ENCODE peak calls at places on chromosome 3, in eight cellular contexts. One of them, this sample, is unnamed.

GRCh38 chr3:179589143-179589542 is 15.3 kb downstream of the MRPL47 start:
- DNase-seq in endothelial cell of umbilical vein: peak; percentile 36
- DNase-seq in NCI-H345: no peak
- DNase-seq in kidney tubule cell: peak; percentile 33
- DNase-seq in thyroid gland: no peak
- DNase-seq in nucleus accumbens: no peak
- DNase-seq in effector memory CD4-positive, alpha-beta T cell: no peak
- DNase-seq in dorsolateral prefrontal cortex: no peak
- DNase-seq in this sample: no peak

GRCh38 chr3:73073091-73073707 is 11.7 kb downstream of the EBLN2 start:
- DNase-seq in endothelial cell of umbilical vein: no peak
- DNase-seq in NCI-H345: no peak
- DNase-seq in kidney tubule cell: no peak
- DNase-seq in thyroid gland: no peak
- DNase-seq in nucleus accumbens: no peak
- DNase-seq in effector memory CD4-positive, alpha-beta T cell: no peak
- DNase-seq in dorsolateral prefrontal cortex: no peak
- DNase-seq in this sample: no peak

GRCh38 chr3:177337548-177338331 is 140.5 kb upstream of the TBL1XR1 start:
- DNase-seq in endothelial cell of umbilical vein: no peak
- DNase-seq in NCI-H345: no peak
- DNase-seq in kidney tubule cell: peak; percentile 79
- DNase-seq in thyroid gland: no peak
- DNase-seq in nucleus accumbens: no peak
- DNase-seq in effector memory CD4-positive, alpha-beta T cell: peak; percentile 10
- DNase-seq in dorsolateral prefrontal cortex: no peak
- DNase-seq in this sample: peak; percentile 88

GRCh38 chr3:170132335-170132734 is 49.2 kb downstream of the PHC3 start:
- DNase-seq in endothelial cell of umbilical vein: no peak
- DNase-seq in NCI-H345: no peak
- DNase-seq in kidney tubule cell: no peak
- DNase-seq in thyroid gland: no peak
- DNase-seq in nucleus accumbens: no peak
- DNase-seq in effector memory CD4-positive, alpha-beta T cell: no peak
- DNase-seq in dorsolateral prefrontal cortex: no peak
- DNase-seq in this sample: peak; percentile 42

GRCh38 chr3:69086133-69086722 is 1.5 kb downstream of the ARL6IP5 start:
- DNase-seq in endothelial cell of umbilical vein: peak; percentile 96
- DNase-seq in NCI-H345: peak; percentile 74
- DNase-seq in kidney tubule cell: peak; percentile 96
- DNase-seq in thyroid gland: peak; percentile 80
- DNase-seq in nucleus accumbens: peak; percentile 78
- DNase-seq in effector memory CD4-positive, alpha-beta T cell: peak; percentile 48
- DNase-seq in dorsolateral prefrontal cortex: peak; percentile 80
- DNase-seq in this sample: peak; percentile 98

GRCh38 chr3:101184111-101184510 is 136.3 kb downstream of the IMPG2 start:
- DNase-seq in endothelial cell of umbilical vein: no peak
- DNase-seq in NCI-H345: no peak
- DNase-seq in kidney tubule cell: peak; percentile 30
- DNase-seq in thyroid gland: no peak
- DNase-seq in nucleus accumbens: no peak
- DNase-seq in effector memory CD4-positive, alpha-beta T cell: no peak
- DNase-seq in dorsolateral prefrontal cortex: no peak
- DNase-seq in this sample: no peak

GRCh38 chr3:24523988-24524727 is 29.5 kb upstream of the THRB start:
- DNase-seq in endothelial cell of umbilical vein: peak; percentile 11
- DNase-seq in NCI-H345: no peak
- DNase-seq in kidney tubule cell: peak; percentile 69
- DNase-seq in thyroid gland: no peak
- DNase-seq in nucleus accumbens: no peak
- DNase-seq in effector memory CD4-positive, alpha-beta T cell: no peak
- DNase-seq in dorsolateral prefrontal cortex: no peak
- DNase-seq in this sample: no peak

GRCh38 chr3:4019509-4019908 is 220.3 kb downstream of the LRRN1 start:
- DNase-seq in endothelial cell of umbilical vein: no peak
- DNase-seq in NCI-H345: no peak
- DNase-seq in kidney tubule cell: no peak
- DNase-seq in thyroid gland: no peak
- DNase-seq in nucleus accumbens: no peak
- DNase-seq in effector memory CD4-positive, alpha-beta T cell: no peak
- DNase-seq in dorsolateral prefrontal cortex: no peak
- DNase-seq in this sample: no peak

GRCh38 chr3:24533557-24534193 is 39.0 kb upstream of the THRB start:
- DNase-seq in endothelial cell of umbilical vein: no peak
- DNase-seq in NCI-H345: no peak
- DNase-seq in kidney tubule cell: peak; percentile 74
- DNase-seq in thyroid gland: peak; percentile 66
- DNase-seq in nucleus accumbens: no peak
- DNase-seq in effector memory CD4-positive, alpha-beta T cell: no peak
- DNase-seq in dorsolateral prefrontal cortex: no peak
- DNase-seq in this sample: no peak

GRCh38 chr3:123533554-123534159 is 51.2 kb downstream of the HACD2 start:
- DNase-seq in endothelial cell of umbilical vein: no peak
- DNase-seq in NCI-H345: no peak
- DNase-seq in kidney tubule cell: no peak
- DNase-seq in thyroid gland: no peak
- DNase-seq in nucleus accumbens: no peak
- DNase-seq in effector memory CD4-positive, alpha-beta T cell: no peak
- DNase-seq in dorsolateral prefrontal cortex: no peak
- DNase-seq in this sample: no peak

GRCh38 chr3:119497824-119498187 is 541 bp upstream of the TIMMDC1 start:
- DNase-seq in endothelial cell of umbilical vein: peak; percentile 44
- DNase-seq in NCI-H345: peak; percentile 1
- DNase-seq in kidney tubule cell: peak; percentile 16
- DNase-seq in thyroid gland: peak; percentile 42
- DNase-seq in nucleus accumbens: peak; percentile 11
- DNase-seq in effector memory CD4-positive, alpha-beta T cell: no peak
- DNase-seq in dorsolateral prefrontal cortex: no peak
- DNase-seq in this sample: peak; percentile 38